ENCODE peak calls at places on chromosomes 5 and 9, in ten cellular contexts. D is uterus, E is GM20000, O is AG09309, W is lower lobe of right lung, B is transverse colon, Q is HFFc6, Y is mammary epithelial cell, P is lower leg skin, G is astrocyte. K is an unnamed sample.
A peak's percentile ranks its signal among the peaks of the same experiment; 100 is the strongest.

GRCh38 chr5:113378960-113379541 is 55.7 kb downstream of the TSSK1B start:
- DNase-seq in D (peak; percentile 35), E (peak; percentile 57), O (peak; percentile 10), W (no peak), B (peak; percentile 63), Q (peak; percentile 38), Y (peak; percentile 50), P (no peak), G (peak; percentile 21), K (no peak)

GRCh38 chr5:116681334-116682013 is 106.9 kb upstream of the SEMA6A start:
- DNase-seq in D (no peak), E (peak; percentile 78), O (no peak), W (no peak), B (no peak), Q (no peak), Y (no peak), P (no peak), G (no peak), K (no peak)

GRCh38 chr9:72808446-72808768 is 144.4 kb downstream of the ALDH1A1 start:
- DNase-seq in D (no peak), E (no peak), O (no peak), W (no peak), B (no peak), Q (no peak), Y (no peak), P (no peak), G (no peak), K (no peak)

GRCh38 chr5:120823316-120823715 is 359.2 kb downstream of the PRR16 start:
- DNase-seq in D (no peak), E (no peak), O (no peak), W (no peak), B (no peak), Q (no peak), Y (no peak), P (no peak), G (peak; percentile 12), K (no peak)

GRCh38 chr5:53936481-53937352 is 373.7 kb downstream of the ARL15 start:
- DNase-seq in D (peak; percentile 68), E (no peak), O (peak; percentile 61), W (no peak), B (no peak), Q (peak; percentile 19), Y (no peak), P (no peak), G (no peak), K (no peak)

GRCh38 chr9:113587471-113588031 is 124.0 kb downstream of the RGS3 start:
- DNase-seq in D (peak; percentile 56), E (no peak), O (no peak), W (peak; percentile 54), B (no peak), Q (no peak), Y (no peak), P (no peak), G (no peak), K (peak; percentile 29)

GRCh38 chr5:17123010-17123409 is 94.4 kb upstream of the BASP1 start:
- DNase-seq in D (no peak), E (no peak), O (no peak), W (no peak), B (no peak), Q (no peak), Y (no peak), P (no peak), G (peak; percentile 14), K (no peak)

GRCh38 chr9:129458155-129458661 is 162.7 kb downstream of the C9orf50 start:
- DNase-seq in D (no peak), E (peak; percentile 69), O (no peak), W (peak; percentile 59), B (peak; percentile 54), Q (peak; percentile 25), Y (no peak), P (no peak), G (no peak), K (peak; percentile 87)

GRCh38 chr5:74993743-74994142 is 58.6 kb downstream of the GCNT4 start:
- DNase-seq in D (no peak), E (no peak), O (no peak), W (no peak), B (no peak), Q (no peak), Y (no peak), P (no peak), G (no peak), K (no peak)

GRCh38 chr9:19988281-19988680 is 199.4 kb upstream of the SLC24A2 start:
- DNase-seq in D (no peak), E (no peak), O (no peak), W (no peak), B (no peak), Q (no peak), Y (no peak), P (no peak), G (no peak), K (no peak)

GRCh38 chr5:140575309-140575708 is 10.7 kb downstream of the SLC35A4 start:
- DNase-seq in D (no peak), E (no peak), O (no peak), W (peak; percentile 80), B (peak; percentile 71), Q (peak; percentile 40), Y (peak; percentile 45), P (no peak), G (no peak), K (no peak)

GRCh38 chr9:7242126-7242525 is 484.4 kb downstream of the KDM4C start:
- DNase-seq in D (no peak), E (no peak), O (no peak), W (no peak), B (no peak), Q (no peak), Y (no peak), P (no peak), G (no peak), K (no peak)

GRCh38 chr5:151141535-151141934 is 16.0 kb downstream of the ANXA6 start:
- DNase-seq in D (peak; percentile 49), E (peak; percentile 78), O (no peak), W (no peak), B (peak; percentile 59), Q (no peak), Y (peak; percentile 40), P (no peak), G (no peak), K (no peak)

GRCh38 chr9:127968046-127968445 is 12.7 kb downstream of the EEIG1 start:
- DNase-seq in D (peak; percentile 57), E (no peak), O (no peak), W (no peak), B (peak; percentile 84), Q (peak; percentile 54), Y (peak; percentile 86), P (no peak), G (peak; percentile 72), K (peak; percentile 75)

GRCh38 chr5:16776611-16777251 is 159.4 kb downstream of the MYO10 start:
- DNase-seq in D (no peak), E (no peak), O (no peak), W (no peak), B (no peak), Q (no peak), Y (no peak), P (no peak), G (no peak), K (no peak)

GRCh38 chr9:19922476-19923118 is 133.8 kb upstream of the SLC24A2 start:
- DNase-seq in D (peak; percentile 69), E (no peak), O (peak; percentile 10), W (no peak), B (no peak), Q (peak; percentile 39), Y (peak; percentile 51), P (no peak), G (peak; percentile 19), K (no peak)

GRCh38 chr5:57386958-57387357 is 95.7 kb downstream of the ACTBL2 start:
- DNase-seq in D (no peak), E (no peak), O (no peak), W (no peak), B (no peak), Q (peak; percentile 77), Y (peak; percentile 11), P (no peak), G (peak; percentile 61), K (no peak)

DNA sequence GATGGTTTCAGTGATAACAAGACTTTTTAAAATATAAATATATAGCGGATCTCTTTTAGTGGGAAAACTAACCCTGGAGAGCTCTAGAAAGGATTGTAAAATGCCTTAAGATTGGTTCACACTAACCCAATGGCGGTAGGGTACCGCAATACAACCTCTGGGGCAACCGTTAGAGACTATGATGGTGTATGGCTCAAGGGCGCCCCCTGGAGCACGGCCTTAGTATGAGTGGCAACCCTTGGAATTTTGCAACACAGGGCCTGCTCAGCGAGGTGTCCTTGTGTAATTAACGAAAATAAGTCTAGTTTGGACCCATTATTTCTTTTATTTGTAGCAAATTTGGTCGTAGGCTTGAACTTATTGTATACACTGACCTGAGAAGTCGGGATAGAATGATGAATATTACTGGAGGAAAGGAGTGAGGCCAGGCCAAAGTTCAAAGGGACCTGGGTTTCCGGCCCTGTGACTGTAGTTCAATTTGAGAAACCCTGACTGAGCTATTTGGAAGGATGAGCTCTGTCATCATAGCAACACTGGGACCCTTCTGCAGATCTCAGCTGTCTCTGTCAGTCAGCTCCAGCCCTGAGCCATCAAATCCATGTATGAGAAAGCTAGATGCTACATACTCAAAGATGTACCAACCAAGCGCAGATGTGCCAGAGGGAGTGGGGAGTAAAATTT is 54.8 kb downstream of the CAMK4 start:
- DNase-seq in D (no peak), E (peak; percentile 58), O (no peak), W (peak; percentile 71), B (peak; percentile 64), Q (no peak), Y (peak; percentile 35), P (peak; percentile 89), G (no peak), K (peak; percentile 34)
- TF ChIP-seq CTCF in D (no peak), E (peak; percentile 78), O (peak; percentile 55), W (peak; percentile 74), B (peak; percentile 66), Q (peak; percentile 77), Y (peak; percentile 91), P (no peak), G (peak; percentile 58), K (peak; percentile 57)

GRCh38 chr5:58497956-58498942 is 7.0 kb downstream of the GAPT start:
- DNase-seq in D (no peak), E (no peak), O (no peak), W (no peak), B (peak; percentile 29), Q (peak; percentile 20), Y (peak; percentile 2), P (no peak), G (peak; percentile 3), K (no peak)
- TF ChIP-seq CTCF in D (peak; percentile 30), E (no peak), O (peak; percentile 78), W (peak; percentile 70), B (peak; percentile 55), Q (peak; percentile 81), Y (peak; percentile 84), P (no peak), G (peak; percentile 84), K (peak; percentile 68)

DNA sequence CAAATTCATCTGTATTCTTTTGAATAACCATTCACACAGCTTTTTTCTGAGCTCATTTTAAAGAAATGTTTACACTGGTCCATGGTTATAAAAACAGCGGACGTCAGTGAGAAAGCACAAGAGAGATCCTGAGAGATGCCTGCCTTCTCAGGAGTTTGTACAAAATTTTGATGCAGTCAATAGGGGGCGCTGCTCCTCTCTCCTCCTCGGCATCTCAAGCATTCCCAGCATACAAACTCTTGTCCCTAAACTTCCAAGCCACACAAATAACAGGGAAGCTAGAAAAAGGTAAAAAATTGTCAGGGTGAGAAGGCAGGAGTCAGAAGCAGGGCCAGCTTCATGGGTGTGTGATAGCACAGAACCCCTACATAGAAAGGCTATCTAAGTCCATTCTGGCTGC is 11.2 kb upstream of the CCDC152 start:
- DNase-seq in D (no peak), E (no peak), O (no peak), W (no peak), B (peak; percentile 13), Q (no peak), Y (no peak), P (no peak), G (no peak), K (no peak)
- TF ChIP-seq CTCF in D (no peak), E (no peak), O (peak; percentile 49), W (peak; percentile 26), B (no peak), Q (peak; percentile 70), Y (peak; percentile 52), P (no peak), G (peak; percentile 15), K (no peak)

GRCh38 chr9:116074658-116075057 is 78.9 kb upstream of the PAPPA start:
- DNase-seq in D (no peak), E (no peak), O (no peak), W (no peak), B (no peak), Q (peak; percentile 46), Y (peak; percentile 71), P (no peak), G (peak; percentile 70), K (no peak)
- TF ChIP-seq CTCF in D (no peak), E (no peak), O (no peak), W (no peak), B (no peak), Q (no peak), Y (no peak), P (no peak), G (no peak), K (no peak)

K was measured in left lung.